ENCODE peak calls at places on chromosomes 4 and X, in eight cellular contexts. O is stimulated activated CD8-positive, alpha-beta memory T cell treated with anti-CD3 and anti-CD28 coated beads, Interleukin-7, amount 100 ng/mL, for 48 hours; Q is HFFc6; S is astrocyte; Z is HEK293T; M is GM12878; Y is GM13976; P is HTR-8/SVneo. L is an unnamed sample.

GRCh38 chr4:105061136-105061696 is 85.5 kb upstream of the TET2 start:
- DNase-seq in O (no peak), Q (no peak), S (peak; percentile 77), Z (no peak), M (peak; percentile 85), Y (peak; percentile 54), P (peak; percentile 13), L (peak; percentile 36)

GRCh38 chrX:30831082-30831481 is 58.0 kb downstream of the TAB3 start:
- DNase-seq in O (peak; percentile 11), Q (no peak), S (peak; percentile 11), Z (no peak), M (no peak), Y (no peak), P (no peak), L (no peak)

GRCh38 chr4:10386044-10386443 is 71.2 kb downstream of the ZNF518B start:
- DNase-seq in O (no peak), Q (no peak), S (no peak), Z (peak; percentile 0), M (no peak), Y (no peak), P (no peak), L (no peak)

GRCh38 chr4:145230726-145231125 is 50.3 kb upstream of the OTUD4 start:
- DNase-seq in O (no peak), Q (peak; percentile 19), S (peak; percentile 49), Z (no peak), M (no peak), Y (no peak), P (no peak), L (no peak)

GRCh38 chr4:80560337-80560736 is 224.8 kb downstream of the CFAP299 start:
- DNase-seq in O (no peak), Q (no peak), S (no peak), Z (no peak), M (no peak), Y (no peak), P (no peak), L (no peak)

GRCh38 chr4:87521757-87522374 is 7.3 kb downstream of the SPARCL1 start:
- DNase-seq in O (no peak), Q (peak; percentile 25), S (peak; percentile 79), Z (no peak), M (no peak), Y (no peak), P (no peak), L (no peak)

GRCh38 chrX:105017641-105018040 is 202.9 kb downstream of the TEX13A start:
- DNase-seq in O (no peak), Q (no peak), S (no peak), Z (no peak), M (no peak), Y (no peak), P (no peak), L (no peak)

GRCh38 chr4:165844151-165844550 is 28.9 kb upstream of the TLL1 start:
- DNase-seq in O (no peak), Q (no peak), S (no peak), Z (no peak), M (no peak), Y (no peak), P (no peak), L (no peak)

GRCh38 chrX:48826876-48827653 is 752 bp downstream of the ERAS start:
- DNase-seq in O (no peak), Q (no peak), S (no peak), Z (no peak), M (no peak), Y (no peak), P (no peak), L (no peak)

GRCh38 chr4:151206241-151207005 is 70.5 kb upstream of the PRSS48 start:
- DNase-seq in O (no peak), Q (no peak), S (no peak), Z (no peak), M (no peak), Y (no peak), P (no peak), L (no peak)

GRCh38 chrX:97529801-97530200 is 646.1 kb downstream of the RPA4 start:
- DNase-seq in O (no peak), Q (no peak), S (peak; percentile 72), Z (no peak), M (no peak), Y (no peak), P (no peak), L (no peak)

GRCh38 chr4:106315476-106315967 is 487 bp downstream of the TBCK start:
- DNase-seq in O (peak; percentile 21), Q (peak; percentile 36), S (peak; percentile 23), Z (no peak), M (no peak), Y (no peak), P (no peak), L (no peak)

GRCh38 chr4:2330119-2331042 is 68.5 kb upstream of the MXD4 start:
- DNase-seq in O (no peak), Q (peak; percentile 91), S (peak; percentile 94), Z (peak; percentile 50), M (no peak), Y (no peak), P (peak; percentile 86), L (peak; percentile 50)

GRCh38 chrX:29215251-29215650 is 628.0 kb downstream of the IL1RAPL1 start:
- DNase-seq in O (no peak), Q (no peak), S (no peak), Z (no peak), M (no peak), Y (no peak), P (no peak), L (no peak)

GRCh38 chr4:54073481-54073880 is 9.1 kb upstream of the CHIC2 start:
- DNase-seq in O (no peak), Q (peak; percentile 42), S (peak; percentile 54), Z (no peak), M (no peak), Y (no peak), P (no peak), L (peak; percentile 80)

GRCh38 chr4:67871867-67872266 is 11.9 kb downstream of the TMPRSS11D start:
- DNase-seq in O (no peak), Q (peak; percentile 63), S (peak; percentile 28), Z (peak; percentile 38), M (no peak), Y (peak; percentile 32), P (peak; percentile 15), L (no peak)

GRCh38 chr4:129218355-129218754 is 122.4 kb downstream of the C4orf33 start:
- DNase-seq in O (no peak), Q (no peak), S (no peak), Z (peak; percentile 36), M (no peak), Y (no peak), P (no peak), L (no peak)

GRCh38 chr4:109313168-109314133 is 11.0 kb upstream of the COL25A1 start:
- DNase-seq in O (no peak), Q (no peak), S (no peak), Z (no peak), M (no peak), Y (no peak), P (no peak), L (no peak)

GRCh38 chr4:128410037-128410436 is 122.4 kb upstream of the PGRMC2 start:
- DNase-seq in O (no peak), Q (no peak), S (no peak), Z (no peak), M (no peak), Y (no peak), P (no peak), L (no peak)

GRCh38 chr4:100742045-100742444 is 224.2 kb upstream of the EMCN start:
- DNase-seq in O (no peak), Q (peak; percentile 65), S (peak; percentile 50), Z (peak; percentile 13), M (no peak), Y (no peak), P (peak; percentile 1), L (no peak)

GRCh38 chrX:97704474-97704873 is 820.8 kb downstream of the RPA4 start:
- DNase-seq in O (no peak), Q (no peak), S (no peak), Z (no peak), M (no peak), Y (no peak), P (no peak), L (no peak)

GRCh38 chrX:46757052-46757451 is 1.9 kb downstream of the SLC9A7 start:
- DNase-seq in O (no peak), Q (no peak), S (no peak), Z (no peak), M (no peak), Y (no peak), P (no peak), L (no peak)

L was measured in SJSA1.